ENCODE peak calls at places on chromosomes 7 and 10, in five cellular contexts. E, Z, O, H and F are unnamed samples. For H3K4me1, the result is how much of the 10 kb centered on the place peaks cover.

GRCh38 chr10:44995581-44995913 is 5.2 kb upstream of the ZNF22 start:
- DNase-seq in Z (no peak), H (no peak), O (no peak), E (no peak), F (no peak)

GRCh38 chr10:7090529-7090928 is 320.3 kb downstream of the SFMBT2 start:
- DNase-seq in Z (no peak), O (no peak), E (no peak), H (peak), F (no peak)

GRCh38 chr7:130922206-130923112 is 188.5 kb upstream of the KLF14 start:
- DNase-seq in E (no peak), Z (no peak), O (no peak), H (no peak), F (no peak)

GRCh38 chr7:99080679-99081078 is 63.2 kb downstream of the SMURF1 start:
- DNase-seq in Z (no peak), H (no peak), E (no peak), O (no peak), F (no peak)

GRCh38 chr7:111029574-111030357 is 61.2 kb upstream of the LRRN3 start:
- DNase-seq in O (no peak), E (no peak), Z (no peak), H (peak), F (peak)

GRCh38 chr10:1123198-1123597 is 67.0 kb downstream of the WDR37 start:
- DNase-seq in Z (no peak), O (no peak), E (no peak), H (no peak), F (no peak)

GRCh38 chr10:34723746-34724145 is 91.3 kb downstream of the PARD3 start:
- DNase-seq in O (no peak), H (peak), Z (no peak), E (no peak), F (peak)

GRCh38 chr10:60524541-60524940 is 134.9 kb upstream of the ANK3 start:
- DNase-seq in E (no peak), H (peak), O (no peak), Z (no peak), F (no peak)

GRCh38 chr7:1567893-1568292 is 1.9 kb downstream of the PSMG3 start:
- DNase-seq in H (peak), Z (no peak), E (no peak), O (no peak), F (no peak)

GRCh38 chr7:134814730-134815364 is 35.4 kb downstream of the CALD1 start:
- DNase-seq in O (no peak), Z (no peak), E (no peak), H (no peak), F (no peak)

GRCh38 chr10:61942997-61943457 is 41.5 kb downstream of the ARID5B start:
- DNase-seq in Z (no peak), H (peak), O (no peak), E (no peak), F (peak)

GRCh38 chr7:2015251-2015871 is 217.4 kb downstream of the MAD1L1 start:
- DNase-seq in H (no peak), Z (peak), O (no peak), E (no peak), F (no peak)

GRCh38 chr10:122703483-122704448 is 4.1 kb upstream of the C10orf120 start:
- DNase-seq in Z (peak), E (peak), H (peak), O (peak), F (peak)

GRCh38 chr7:23450518-23450917 is 19.8 kb downstream of the IGF2BP3 start:
- DNase-seq in H (no peak), O (no peak), E (no peak), Z (no peak), F (no peak)

GRCh38 chr7:117012284-117013174 is 59.2 kb downstream of the ST7 start:
- DNase-seq in Z (no peak), O (peak), H (peak), E (no peak), F (peak)

GRCh38 chr7:82755705-82756551 is 312.4 kb upstream of the CACNA2D1 start:
- DNase-seq in Z (no peak), O (no peak), E (no peak), H (peak), F (peak)

GRCh38 chr7:155844019-155844453 is 31.8 kb upstream of the SHH start:
- DNase-seq in H (no peak), E (no peak), O (no peak), Z (peak), F (no peak)

GRCh38 chr10:90175161-90175681 is 473.8 kb downstream of the KIF20B start:
- DNase-seq in H (no peak), E (no peak), Z (no peak), O (no peak), F (no peak)

GRCh38 chr7:149742075-149742701 is 31.2 kb downstream of the ZNF467 start:
- DNase-seq in E (peak), O (peak), H (peak), Z (peak), F (peak)

GRCh38 chr7:43377196-43377935 is 205.5 kb upstream of the STK17A start:
- DNase-seq in E (no peak), H (no peak), Z (no peak), O (no peak), F (no peak)

GRCh38 chr10:132172091-132173066 is 14.4 kb upstream of the DPYSL4 start:
- DNase-seq in H (no peak), E (no peak), O (no peak), Z (peak), F (no peak)

GRCh38 chr10:8392216-8392615 is 337.7 kb downstream of the GATA3 start:
- DNase-seq in O (no peak), H (peak), E (no peak), Z (no peak), F (peak)

GRCh38 chr10:132187421-132188138 is 832 bp downstream of the DPYSL4 start:
- DNase-seq in H (no peak), O (no peak), Z (no peak), E (no peak), F (peak)

GRCh38 chr7:19016140-19016539 is 101.3 kb downstream of the TWIST1 start:
- DNase-seq in E (no peak), H (peak), O (no peak), Z (no peak), F (no peak)

GRCh38 chr10:119786117-119786769 is 60.4 kb downstream of the INPP5F start:
- DNase-seq in O (no peak), E (no peak), Z (no peak), H (peak), F (peak)

GRCh38 chr10:103690281-103690680 is 165.1 kb downstream of the SH3PXD2A start:
- DNase-seq in O (no peak), Z (no peak), E (no peak), H (no peak), F (no peak)

GRCh38 chr10:98349508-98349922 is 65.5 kb downstream of the PYROXD2 start:
- DNase-seq in E (no peak), H (peak), Z (no peak), O (no peak), F (peak)

GRCh38 chr7:100091411-100092181 is 2.8 kb downstream of the COPS6 start:
- DNase-seq in H (peak), E (no peak), O (no peak), Z (no peak), F (no peak)

GRCh38 chr7:99827040-99827778 is 604 bp upstream of the CYP3A43 start:
- DNase-seq in O (no peak), H (no peak), Z (no peak), E (no peak), F (no peak)

GRCh38 chr7:96308253-96308949 is 13.5 kb downstream of the SLC25A13 start:
- DNase-seq in E (no peak), H (no peak), Z (no peak), O (no peak), F (no peak)

GRCh38 chr7:104627516-104627915 is 299.1 kb downstream of the LHFPL3 start:
- DNase-seq in E (no peak), H (peak), Z (no peak), O (no peak), F (peak)

GRCh38 chr7:129134356-129134972 is 10.0 kb upstream of the TSPAN33 start:
- DNase-seq in Z (no peak), O (no peak), H (no peak), E (no peak), F (no peak)

GRCh38 chr10:74307061-74307651 is 156.1 kb downstream of the ADK start:
- DNase-seq in H (no peak), O (no peak), E (no peak), Z (no peak), F (no peak)

GRCh38 chr7:68925241-68925640 is 673.0 kb upstream of the AUTS2 start:
- DNase-seq in H (no peak), Z (no peak), O (no peak), E (no peak), F (no peak)

GRCh38 chr10:42112331-42113157 is 525.8 kb downstream of the ZNF33B start:
- DNase-seq in E (no peak), H (no peak), O (no peak), Z (no peak), F (no peak)

GRCh38 chr7:112873831-112874553 is 83.8 kb upstream of the TMEM168 start:
- DNase-seq in O (no peak), H (no peak), Z (no peak), E (no peak), F (no peak)

GRCh38 chr7:78198756-78199155 is 400.2 kb downstream of the PHTF2 start:
- DNase-seq in Z (no peak), O (no peak), E (no peak), H (peak), F (peak)

GRCh38 chr10:132960651-132961419 is 18.5 kb upstream of the CFAP46 start:
- DNase-seq in Z (peak), H (no peak), O (no peak), E (no peak), F (no peak)

DNA sequence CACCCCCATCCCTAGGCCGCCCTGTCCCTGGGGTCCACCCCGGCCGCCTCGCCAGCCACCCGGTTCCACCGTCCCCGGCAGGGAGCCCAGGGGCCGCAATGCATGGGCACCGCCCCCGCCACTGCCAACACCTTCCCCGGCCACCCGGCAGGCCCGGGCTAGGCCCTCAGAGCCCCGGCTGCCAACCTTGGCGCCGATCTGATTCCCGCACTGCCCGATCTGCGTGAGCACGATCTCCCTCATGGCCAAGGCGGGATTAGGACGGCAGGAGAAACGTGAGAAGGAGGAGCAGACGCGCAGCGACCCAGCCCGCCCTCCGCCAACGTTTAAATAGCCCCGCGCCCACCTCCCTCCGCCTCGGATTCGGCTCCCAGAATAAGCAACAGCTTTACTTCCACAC is at the start of gene TUBB8:
- DNase-seq in Z (no peak), E (no peak), O (no peak), H (no peak), F (no peak)
- H3K4me3 ChIP-seq in Z (no peak), E (no peak), O (no peak), H (no peak), F (no peak)

GRCh38 chr7:13984831-13985685 is 4.4 kb downstream of the ETV1 start:
- DNase-seq in E (no peak), Z (no peak), O (no peak), H (no peak), F (no peak)
- H3K4me1 ChIP-seq in E (under half), Z (under half), O (under half), H (under half), F (under half)

DNA sequence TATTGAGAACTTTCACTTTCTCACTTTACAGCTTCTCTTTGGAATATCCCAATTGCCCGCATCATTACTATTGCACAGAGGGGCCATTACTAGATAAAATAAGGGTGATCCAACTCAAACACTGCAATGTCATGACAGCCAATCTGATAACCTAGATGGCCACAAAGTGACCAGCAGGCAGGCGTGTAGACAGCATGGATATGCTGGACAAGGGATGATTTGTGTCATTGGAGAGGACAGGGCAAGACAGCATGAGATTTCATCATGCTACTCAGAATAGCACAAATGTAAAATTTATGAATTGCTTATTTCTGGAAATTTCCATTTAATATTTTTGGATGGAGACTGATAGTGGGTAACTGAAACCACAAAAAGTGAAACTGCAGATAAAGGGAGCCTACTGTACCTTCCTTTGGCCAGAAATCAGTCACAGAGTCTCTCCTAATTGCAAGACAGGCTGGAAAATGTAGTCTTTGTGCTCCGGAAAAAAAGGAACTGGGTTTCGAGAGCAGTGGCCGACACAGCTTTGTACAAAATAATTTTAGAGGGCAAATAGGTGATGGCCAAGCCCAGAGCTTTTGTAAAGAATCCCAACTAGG is 6.1 kb upstream of the GSDME start:
- DNase-seq in O (no peak), H (no peak), Z (no peak), E (no peak), F (no peak)
- H3K4me3 ChIP-seq in O (no peak), H (no peak), Z (no peak), E (no peak), F (no peak)

GRCh38 chr10:113770346-113770745 is 18.9 kb downstream of the PLEKHS1 start:
- DNase-seq in H (no peak), Z (no peak), E (no peak), O (no peak), F (no peak)
- H3K4me1 ChIP-seq in H (under half), Z (under half), E (under half), O (under half), F (under half)

DNA sequence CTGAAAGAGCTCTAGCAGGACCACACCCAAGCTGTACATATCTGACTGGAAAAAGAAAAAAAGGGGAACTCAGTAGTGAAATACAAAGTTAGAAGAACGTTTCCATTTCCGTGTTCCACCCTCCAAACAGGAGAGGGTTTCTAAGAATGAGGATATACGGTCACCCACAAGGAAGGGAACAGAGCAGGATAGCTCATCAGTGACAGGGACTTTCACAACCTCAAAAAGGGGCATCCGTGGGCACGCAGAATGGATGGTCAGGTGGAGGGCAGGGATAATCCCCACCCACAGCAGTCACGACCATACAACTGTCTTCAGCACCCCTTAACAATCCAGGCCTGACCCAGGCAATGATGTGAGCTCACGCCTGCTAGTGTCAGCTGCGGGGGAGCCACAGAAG is 4.3 kb upstream of the ANKRD61 start:
- DNase-seq in H (no peak), O (no peak), E (no peak), Z (peak), F (no peak)
- H3K4me3 ChIP-seq in H (no peak), O (no peak), E (peak), Z (peak), F (no peak)

DNA sequence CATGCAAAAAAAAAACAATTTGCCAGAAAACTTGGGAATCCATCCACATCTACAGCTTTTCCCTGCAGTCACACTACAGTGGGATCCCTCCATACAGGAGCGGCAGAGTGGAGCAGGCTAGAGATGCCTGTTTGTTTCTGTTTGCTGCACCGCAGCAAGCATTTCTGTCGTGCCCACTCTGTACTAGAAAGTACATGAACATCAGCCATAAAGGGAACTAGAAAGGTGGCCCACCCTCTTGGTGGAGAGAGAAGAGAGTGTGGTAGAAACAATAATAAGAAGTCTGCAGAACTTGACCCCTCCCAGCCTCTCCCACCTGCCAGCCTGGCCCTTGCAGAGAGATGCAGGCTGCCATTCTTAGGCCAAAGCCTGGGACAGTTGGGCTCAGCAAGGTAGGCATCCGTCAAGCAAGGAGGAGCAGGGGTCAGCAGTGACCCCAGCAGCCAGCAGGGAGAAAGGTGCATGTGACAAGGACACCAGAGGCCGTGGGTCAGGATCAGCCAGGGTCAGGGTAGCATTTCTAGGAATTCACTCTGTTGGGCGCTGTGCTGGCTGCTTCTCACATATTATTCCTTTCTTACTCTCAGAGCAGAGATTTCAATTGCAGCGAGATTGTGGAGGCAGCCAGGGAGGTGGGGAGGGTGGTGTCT is 171.8 kb downstream of the EGFR start:
- DNase-seq in E (no peak), O (no peak), H (no peak), Z (no peak), F (no peak)
- H3K4me1 ChIP-seq in E (under half), O (under half), H (under half), Z (under half), F (under half)

GRCh38 chr10:67836972-67837371 is 1.0 kb downstream of the DNAJC12 start:
- DNase-seq in Z (no peak), H (no peak), E (no peak), O (no peak), F (no peak)
- H3K4me3 ChIP-seq in Z (no peak), H (no peak), E (no peak), O (no peak), F (no peak)

GRCh38 chr7:157784114-157784835 is 447.5 kb downstream of the DNAJB6 start:
- DNase-seq in E (no peak), O (no peak), H (no peak), Z (no peak), F (no peak)

GRCh38 chr7:157780721-157781120 is 443.9 kb downstream of the DNAJB6 start:
- DNase-seq in H (no peak), E (no peak), O (no peak), Z (peak), F (no peak)

GRCh38 chr7:157782041-157782440 is 445.2 kb downstream of the DNAJB6 start:
- DNase-seq in E (no peak), Z (peak), O (no peak), H (no peak), F (no peak)

GRCh38 chr7:157779206-157779605 is 442.4 kb downstream of the DNAJB6 start:
- DNase-seq in E (no peak), Z (peak), O (no peak), H (no peak), F (no peak)

GRCh38 chr7:157780312-157780711 is 443.5 kb downstream of the DNAJB6 start:
- DNase-seq in H (no peak), Z (peak), O (no peak), E (no peak), F (no peak)
- H3K4me1 ChIP-seq in H (under half), Z (under half), O (under half), E (under half), F (under half)

GRCh38 chr10:55820478-55820877 is 540.6 kb downstream of the ZWINT start:
- DNase-seq in H (no peak), O (no peak), E (no peak), Z (no peak), F (no peak)
- H3K4me3 ChIP-seq in H (no peak), O (no peak), E (no peak), Z (no peak), F (no peak)

GRCh38 chr7:151495360-151495759 is 24.3 kb downstream of the RHEB start:
- DNase-seq in H (no peak), E (no peak), Z (no peak), O (no peak), F (no peak)
- H3K4me1 ChIP-seq in H (under half), E (under half), Z (under half), O (half or more), F (under half)